ENCODE peak calls at places on chromosomes 12 and 14, in ten cellular contexts. Y, U, O, W, E, V, B, X, S and L are unnamed samples.
A peak's percentile ranks its signal among the peaks of the same experiment; 100 is the strongest.

GRCh38 chr12:49342066-49342913 is 4.4 kb upstream of the DNAJC22 start:
- DNase-seq in Y (peak; percentile 81), U (peak; percentile 84), O (no peak), W (peak; percentile 88), E (peak; percentile 39), V (peak; percentile 96), B (peak; percentile 98), X (peak; percentile 74), S (peak; percentile 82), L (peak; percentile 62)

GRCh38 chr12:64946132-64946829 is 121.8 kb downstream of the TBC1D30 start:
- DNase-seq in Y (peak; percentile 31), U (no peak), O (no peak), W (no peak), E (no peak), V (peak; percentile 32), B (no peak), X (peak; percentile 36), S (no peak), L (no peak)

GRCh38 chr14:58637391-58638230 is at the start of gene DACT1:
- DNase-seq in Y (no peak), U (peak; percentile 74), O (peak; percentile 93), W (peak; percentile 84), E (no peak), V (peak; percentile 51), B (peak; percentile 84), X (peak; percentile 37), S (no peak), L (no peak)

GRCh38 chr14:72647782-72648181 is 246.1 kb downstream of the DPF3 start:
- DNase-seq in Y (no peak), U (no peak), O (no peak), W (no peak), E (no peak), V (no peak), B (no peak), X (no peak), S (no peak), L (no peak)

GRCh38 chr12:56358836-56359532 is 923 bp downstream of the STAT2 start:
- DNase-seq in Y (no peak), U (no peak), O (no peak), W (no peak), E (no peak), V (no peak), B (no peak), X (peak; percentile 34), S (no peak), L (no peak)

GRCh38 chr12:83074495-83074894 is 387.8 kb downstream of the TMTC2 start:
- DNase-seq in Y (no peak), U (no peak), O (no peak), W (no peak), E (no peak), V (no peak), B (peak; percentile 33), X (no peak), S (no peak), L (no peak)

GRCh38 chr12:31482816-31483215 is 108.1 kb downstream of the DENND5B start:
- DNase-seq in Y (no peak), U (no peak), O (no peak), W (no peak), E (no peak), V (no peak), B (no peak), X (no peak), S (no peak), L (no peak)

GRCh38 chr12:132908145-132909029 is 21.0 kb upstream of the CHFR start:
- DNase-seq in Y (peak; percentile 92), U (peak; percentile 97), O (peak; percentile 98), W (peak; percentile 97), E (no peak), V (peak; percentile 90), B (peak; percentile 100), X (peak; percentile 97), S (peak; percentile 97), L (peak; percentile 88)

GRCh38 chr14:53956427-53957201 is at the start of gene BMP4:
- DNase-seq in Y (peak; percentile 80), U (peak; percentile 91), O (no peak), W (peak; percentile 89), E (no peak), V (no peak), B (peak; percentile 95), X (peak; percentile 53), S (peak; percentile 94), L (no peak)

GRCh38 chr14:38204717-38205115 is 3.0 kb upstream of the SSTR1 start:
- DNase-seq in Y (no peak), U (no peak), O (no peak), W (no peak), E (no peak), V (no peak), B (no peak), X (no peak), S (no peak), L (no peak)

GRCh38 chr12:52050771-52051541 is at the start of gene NR4A1:
- DNase-seq in Y (peak; percentile 98), U (peak; percentile 99), O (no peak), W (peak; percentile 99), E (no peak), V (peak; percentile 90), B (peak; percentile 94), X (peak; percentile 98), S (peak; percentile 99), L (peak; percentile 100)

GRCh38 chr14:64786296-64787149 is 82.3 kb downstream of the PLEKHG3 start:
- DNase-seq in Y (no peak), U (no peak), O (peak; percentile 68), W (no peak), E (no peak), V (no peak), B (no peak), X (no peak), S (no peak), L (no peak)

GRCh38 chr14:101525646-101526527 is 35.4 kb upstream of the DIO3 start:
- DNase-seq in Y (no peak), U (no peak), O (no peak), W (no peak), E (no peak), V (no peak), B (no peak), X (no peak), S (no peak), L (no peak)

GRCh38 chr12:94148841-94149780 is 734 bp downstream of the PLXNC1 start:
- DNase-seq in Y (peak; percentile 50), U (peak; percentile 70), O (peak; percentile 92), W (peak; percentile 79), E (no peak), V (no peak), B (peak; percentile 77), X (peak; percentile 27), S (no peak), L (peak; percentile 49)

GRCh38 chr12:67482751-67483661 is 165.5 kb upstream of the DYRK2 start:
- DNase-seq in Y (peak; percentile 73), U (peak; percentile 72), O (no peak), W (peak; percentile 84), E (no peak), V (no peak), B (no peak), X (peak; percentile 77), S (no peak), L (no peak)

GRCh38 chr12:38144049-38144448 is 172.5 kb upstream of the ALG10B start:
- DNase-seq in Y (no peak), U (no peak), O (no peak), W (no peak), E (no peak), V (no peak), B (no peak), X (no peak), S (peak; percentile 34), L (no peak)

GRCh38 chr12:46364777-46365580 is 7.6 kb downstream of the SLC38A2 start:
- DNase-seq in Y (peak; percentile 44), U (no peak), O (no peak), W (no peak), E (no peak), V (no peak), B (no peak), X (peak; percentile 88), S (no peak), L (no peak)

GRCh38 chr14:103281496-103282231 is 52.4 kb upstream of the EIF5 start:
- DNase-seq in Y (no peak), U (no peak), O (no peak), W (no peak), E (no peak), V (peak; percentile 21), B (peak; percentile 81), X (peak; percentile 45), S (no peak), L (no peak)
- TF ChIP-seq CTCF in Y (no peak), U (peak; percentile 29), O (peak; percentile 72), W (peak; percentile 19), E (peak; percentile 64), V (peak; percentile 56), B (peak; percentile 61), X (peak; percentile 38), S (peak; percentile 17), L (no peak)

GRCh38 chr12:11812558-11813421 is 163.3 kb downstream of the ETV6 start:
- DNase-seq in Y (no peak), U (no peak), O (no peak), W (peak; percentile 80), E (no peak), V (peak; percentile 46), B (peak; percentile 72), X (no peak), S (no peak), L (no peak)
- TF ChIP-seq CTCF in Y (no peak), U (no peak), O (peak; percentile 66), W (no peak), E (no peak), V (peak; percentile 55), B (peak; percentile 45), X (no peak), S (no peak), L (no peak)

GRCh38 chr14:100410056-100410565 is 87.0 kb downstream of the SLC25A47 start:
- DNase-seq in Y (no peak), U (no peak), O (no peak), W (no peak), E (no peak), V (no peak), B (peak; percentile 61), X (no peak), S (no peak), L (no peak)
- TF ChIP-seq CTCF in Y (no peak), U (no peak), O (no peak), W (no peak), E (no peak), V (no peak), B (no peak), X (no peak), S (no peak), L (no peak)

GRCh38 chr14:93961610-93962009 is 14.8 kb downstream of the ASB2 start:
- DNase-seq in Y (no peak), U (no peak), O (no peak), W (no peak), E (no peak), V (no peak), B (no peak), X (no peak), S (no peak), L (no peak)

GRCh38 chr14:93958567-93959238 is 17.7 kb downstream of the ASB2 start:
- DNase-seq in Y (no peak), U (peak; percentile 50), O (no peak), W (no peak), E (no peak), V (no peak), B (no peak), X (no peak), S (no peak), L (no peak)

GRCh38 chr14:93959239-93960107 is 16.9 kb downstream of the ASB2 start:
- DNase-seq in Y (peak; percentile 82), U (peak; percentile 93), O (no peak), W (peak; percentile 77), E (peak; percentile 89), V (no peak), B (peak; percentile 83), X (peak; percentile 73), S (no peak), L (peak; percentile 86)

GRCh38 chr14:93960774-93961438 is 15.5 kb downstream of the ASB2 start:
- DNase-seq in Y (no peak), U (no peak), O (no peak), W (no peak), E (no peak), V (no peak), B (no peak), X (no peak), S (no peak), L (no peak)

GRCh38 chr14:93960108-93960475 is 16.3 kb downstream of the ASB2 start:
- DNase-seq in Y (no peak), U (no peak), O (no peak), W (no peak), E (no peak), V (no peak), B (no peak), X (no peak), S (no peak), L (no peak)
- TF ChIP-seq CTCF in Y (no peak), U (no peak), O (no peak), W (no peak), E (no peak), V (no peak), B (no peak), X (no peak), S (no peak), L (no peak)